ENCODE peak calls at places on chromosomes 11 and 22, in seven cellular contexts. One of them, this sample, is unnamed.

GRCh38 chr11:127632971-127633680 is 632.6 kb upstream of the KIRREL3 start:
- DNase-seq in neural progenitor cell: no peak
- DNase-seq in body of pancreas: no peak
- DNase-seq in lung: no peak
- DNase-seq in cardiac muscle cell: no peak
- DNase-seq in CD8-positive, alpha-beta T cell: no peak
- DNase-seq in lower lobe of right lung: no peak
- DNase-seq in this sample: no peak

GRCh38 chr11:1160231-1161101 is 2.7 kb downstream of the MUC5AC start:
- DNase-seq in neural progenitor cell: no peak
- DNase-seq in body of pancreas: no peak
- DNase-seq in lung: no peak
- DNase-seq in cardiac muscle cell: no peak
- DNase-seq in CD8-positive, alpha-beta T cell: no peak
- DNase-seq in lower lobe of right lung: no peak
- DNase-seq in this sample: peak; percentile 5

GRCh38 chr11:69867076-69868002 is 48.1 kb upstream of the FGF3 start:
- DNase-seq in neural progenitor cell: no peak
- DNase-seq in body of pancreas: peak; percentile 21
- DNase-seq in lung: no peak
- DNase-seq in cardiac muscle cell: no peak
- DNase-seq in CD8-positive, alpha-beta T cell: no peak
- DNase-seq in lower lobe of right lung: no peak
- DNase-seq in this sample: no peak

GRCh38 chr11:23988381-23989006 is 508.4 kb upstream of the LUZP2 start:
- DNase-seq in neural progenitor cell: no peak
- DNase-seq in body of pancreas: no peak
- DNase-seq in lung: no peak
- DNase-seq in cardiac muscle cell: no peak
- DNase-seq in CD8-positive, alpha-beta T cell: no peak
- DNase-seq in lower lobe of right lung: no peak
- DNase-seq in this sample: no peak

GRCh38 chr22:32237905-32238304 is 17.2 kb downstream of the SLC5A4 start:
- DNase-seq in neural progenitor cell: no peak
- DNase-seq in body of pancreas: no peak
- DNase-seq in lung: no peak
- DNase-seq in cardiac muscle cell: no peak
- DNase-seq in CD8-positive, alpha-beta T cell: no peak
- DNase-seq in lower lobe of right lung: no peak
- DNase-seq in this sample: no peak

GRCh38 chr11:73755670-73756069 is 5.2 kb downstream of the RAB6A start:
- DNase-seq in neural progenitor cell: no peak
- DNase-seq in body of pancreas: no peak
- DNase-seq in lung: no peak
- DNase-seq in cardiac muscle cell: no peak
- DNase-seq in CD8-positive, alpha-beta T cell: no peak
- DNase-seq in lower lobe of right lung: no peak
- DNase-seq in this sample: no peak

GRCh38 chr11:78576549-78577097 is 2.0 kb upstream of the NARS2 start:
- DNase-seq in neural progenitor cell: no peak
- DNase-seq in body of pancreas: no peak
- DNase-seq in lung: no peak
- DNase-seq in cardiac muscle cell: no peak
- DNase-seq in CD8-positive, alpha-beta T cell: no peak
- DNase-seq in lower lobe of right lung: no peak
- DNase-seq in this sample: no peak

GRCh38 chr22:25453058-25453457 is 111.4 kb upstream of the GRK3 start:
- DNase-seq in neural progenitor cell: no peak
- DNase-seq in body of pancreas: no peak
- DNase-seq in lung: no peak
- DNase-seq in cardiac muscle cell: no peak
- DNase-seq in CD8-positive, alpha-beta T cell: no peak
- DNase-seq in lower lobe of right lung: no peak
- DNase-seq in this sample: no peak

GRCh38 chr11:125082611-125083311 is 19.7 kb downstream of the SLC37A2 start:
- DNase-seq in neural progenitor cell: no peak
- DNase-seq in body of pancreas: no peak
- DNase-seq in lung: no peak
- DNase-seq in cardiac muscle cell: peak; percentile 10
- DNase-seq in CD8-positive, alpha-beta T cell: no peak
- DNase-seq in lower lobe of right lung: no peak
- DNase-seq in this sample: no peak

GRCh38 chr11:110287537-110287936 is 8.9 kb downstream of the RDX start:
- DNase-seq in neural progenitor cell: no peak
- DNase-seq in body of pancreas: no peak
- DNase-seq in lung: no peak
- DNase-seq in cardiac muscle cell: no peak
- DNase-seq in CD8-positive, alpha-beta T cell: no peak
- DNase-seq in lower lobe of right lung: no peak
- DNase-seq in this sample: no peak

GRCh38 chr22:40024201-40025061 is 29.7 kb downstream of the FAM83F start:
- DNase-seq in neural progenitor cell: peak; percentile 93
- DNase-seq in body of pancreas: peak; percentile 62
- DNase-seq in lung: peak; percentile 69
- DNase-seq in cardiac muscle cell: peak; percentile 84
- DNase-seq in CD8-positive, alpha-beta T cell: peak; percentile 56
- DNase-seq in lower lobe of right lung: peak; percentile 82
- DNase-seq in this sample: peak; percentile 82

GRCh38 chr11:76215946-76216345 is 9.6 kb upstream of the WNT11 start:
- DNase-seq in neural progenitor cell: no peak
- DNase-seq in body of pancreas: no peak
- DNase-seq in lung: no peak
- DNase-seq in cardiac muscle cell: no peak
- DNase-seq in CD8-positive, alpha-beta T cell: no peak
- DNase-seq in lower lobe of right lung: peak; percentile 28
- DNase-seq in this sample: no peak

GRCh38 chr22:30048711-30049110 is 31.6 kb upstream of the HORMAD2 start:
- DNase-seq in neural progenitor cell: no peak
- DNase-seq in body of pancreas: no peak
- DNase-seq in lung: no peak
- DNase-seq in cardiac muscle cell: no peak
- DNase-seq in CD8-positive, alpha-beta T cell: no peak
- DNase-seq in lower lobe of right lung: no peak
- DNase-seq in this sample: no peak

GRCh38 chr11:122655527-122656072 is at the start of gene UBASH3B:
- DNase-seq in neural progenitor cell: peak; percentile 89
- DNase-seq in body of pancreas: peak; percentile 73
- DNase-seq in lung: peak; percentile 79
- DNase-seq in cardiac muscle cell: peak; percentile 84
- DNase-seq in CD8-positive, alpha-beta T cell: peak; percentile 57
- DNase-seq in lower lobe of right lung: peak; percentile 88
- DNase-seq in this sample: peak; percentile 81

GRCh38 chr11:47154738-47155570 is 21.7 kb downstream of the ARFGAP2 start:
- DNase-seq in neural progenitor cell: no peak
- DNase-seq in body of pancreas: no peak
- DNase-seq in lung: no peak
- DNase-seq in cardiac muscle cell: no peak
- DNase-seq in CD8-positive, alpha-beta T cell: peak; percentile 65
- DNase-seq in lower lobe of right lung: no peak
- DNase-seq in this sample: no peak

GRCh38 chr11:113778111-113778910 is 1.3 kb upstream of the CLDN25 start:
- DNase-seq in neural progenitor cell: no peak
- DNase-seq in body of pancreas: peak; percentile 78
- DNase-seq in lung: no peak
- DNase-seq in cardiac muscle cell: peak; percentile 19
- DNase-seq in CD8-positive, alpha-beta T cell: no peak
- DNase-seq in lower lobe of right lung: no peak
- DNase-seq in this sample: no peak

GRCh38 chr22:40487663-40488249 is 117.4 kb downstream of the SGSM3 start:
- DNase-seq in neural progenitor cell: no peak
- DNase-seq in body of pancreas: no peak
- DNase-seq in lung: no peak
- DNase-seq in cardiac muscle cell: no peak
- DNase-seq in CD8-positive, alpha-beta T cell: no peak
- DNase-seq in lower lobe of right lung: no peak
- DNase-seq in this sample: no peak

GRCh38 chr11:14073821-14074529 is 111.5 kb downstream of the SPON1 start:
- DNase-seq in neural progenitor cell: peak; percentile 49
- DNase-seq in body of pancreas: no peak
- DNase-seq in lung: no peak
- DNase-seq in cardiac muscle cell: no peak
- DNase-seq in CD8-positive, alpha-beta T cell: no peak
- DNase-seq in lower lobe of right lung: no peak
- DNase-seq in this sample: no peak

GRCh38 chr11:77084581-77085191 is 17.9 kb downstream of the CAPN5 start:
- DNase-seq in neural progenitor cell: no peak
- DNase-seq in body of pancreas: peak; percentile 30
- DNase-seq in lung: no peak
- DNase-seq in cardiac muscle cell: no peak
- DNase-seq in CD8-positive, alpha-beta T cell: no peak
- DNase-seq in lower lobe of right lung: peak; percentile 36
- DNase-seq in this sample: peak; percentile 8

GRCh38 chr22:37273126-37273845 is 9.0 kb upstream of the CYTH4 start:
- DNase-seq in neural progenitor cell: no peak
- DNase-seq in body of pancreas: no peak
- DNase-seq in lung: no peak
- DNase-seq in cardiac muscle cell: no peak
- DNase-seq in CD8-positive, alpha-beta T cell: no peak
- DNase-seq in lower lobe of right lung: peak; percentile 41
- DNase-seq in this sample: no peak

GRCh38 chr11:12173111-12173510 is 62.7 kb downstream of the MICAL2 start:
- DNase-seq in neural progenitor cell: no peak
- DNase-seq in body of pancreas: no peak
- DNase-seq in lung: no peak
- DNase-seq in cardiac muscle cell: no peak
- DNase-seq in CD8-positive, alpha-beta T cell: no peak
- DNase-seq in lower lobe of right lung: no peak
- DNase-seq in this sample: no peak

GRCh38 chr11:66592457-66593302 is at the start of the genes CCDC87 and CCS:
- DNase-seq in neural progenitor cell: peak; percentile 98
- DNase-seq in body of pancreas: peak; percentile 100
- DNase-seq in lung: peak; percentile 98
- DNase-seq in cardiac muscle cell: peak; percentile 97
- DNase-seq in CD8-positive, alpha-beta T cell: peak; percentile 99
- DNase-seq in lower lobe of right lung: peak; percentile 100
- DNase-seq in this sample: peak; percentile 99

GRCh38 chr11:36362902-36363301 is 66.8 kb downstream of the PRR5L start:
- DNase-seq in neural progenitor cell: no peak
- DNase-seq in body of pancreas: no peak
- DNase-seq in lung: no peak
- DNase-seq in cardiac muscle cell: no peak
- DNase-seq in CD8-positive, alpha-beta T cell: no peak
- DNase-seq in lower lobe of right lung: no peak
- DNase-seq in this sample: no peak

DNA sequence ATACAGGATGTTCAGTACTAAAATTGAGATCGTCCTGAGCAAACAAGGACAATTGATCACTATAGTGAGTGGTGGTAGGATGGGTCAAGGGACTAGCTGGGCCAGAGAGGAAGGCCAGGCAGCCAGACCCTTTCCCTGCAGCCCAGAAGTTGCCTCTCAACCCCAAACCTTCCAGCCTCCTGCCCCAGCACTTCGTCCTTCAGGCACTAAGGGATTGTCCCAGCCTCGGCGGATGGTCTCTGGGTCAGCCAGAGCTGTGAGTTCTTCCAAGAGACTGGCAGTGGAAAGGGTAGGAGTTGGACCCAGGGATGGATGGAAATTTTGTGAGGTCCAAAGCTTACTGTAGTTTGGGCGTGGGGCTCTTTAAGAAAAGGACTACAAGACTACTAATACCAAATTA is 3.6 kb upstream of the LMO1 start:
- DNase-seq in neural progenitor cell: no peak
- DNase-seq in body of pancreas: peak; percentile 5
- DNase-seq in lung: no peak
- DNase-seq in cardiac muscle cell: no peak
- DNase-seq in CD8-positive, alpha-beta T cell: no peak
- DNase-seq in lower lobe of right lung: no peak
- DNase-seq in this sample: no peak
- H3K27me3 ChIP-seq in neural progenitor cell: peaks cover 78% of the 10 kb centered on the region
- H3K27me3 ChIP-seq in body of pancreas: no peaks in the 10 kb centered on the region
- H3K27me3 ChIP-seq in lung: peaks cover 36% of the 10 kb centered on the region
- H3K27me3 ChIP-seq in cardiac muscle cell: peaks cover 87% of the 10 kb centered on the region
- H3K27me3 ChIP-seq in CD8-positive, alpha-beta T cell: peaks cover 17% of the 10 kb centered on the region
- H3K27me3 ChIP-seq in lower lobe of right lung: peaks cover 85% of the 10 kb centered on the region
- H3K27me3 ChIP-seq in this sample: peaks cover 97% of the 10 kb centered on the region

GRCh38 chr11:119346605-119347004 is at the start of gene MFRP:
- DNase-seq in neural progenitor cell: no peak
- DNase-seq in body of pancreas: no peak
- DNase-seq in lung: no peak
- DNase-seq in cardiac muscle cell: no peak
- DNase-seq in CD8-positive, alpha-beta T cell: no peak
- DNase-seq in lower lobe of right lung: peak; percentile 8
- DNase-seq in this sample: no peak

GRCh38 chr11:119345685-119346084 is 820 bp downstream of the MFRP start:
- DNase-seq in neural progenitor cell: no peak
- DNase-seq in body of pancreas: no peak
- DNase-seq in lung: no peak
- DNase-seq in cardiac muscle cell: no peak
- DNase-seq in CD8-positive, alpha-beta T cell: no peak
- DNase-seq in lower lobe of right lung: peak; percentile 10
- DNase-seq in this sample: no peak

GRCh38 chr11:119343726-119344125 is 2.8 kb downstream of the MFRP start:
- DNase-seq in neural progenitor cell: no peak
- DNase-seq in body of pancreas: no peak
- DNase-seq in lung: no peak
- DNase-seq in cardiac muscle cell: no peak
- DNase-seq in CD8-positive, alpha-beta T cell: no peak
- DNase-seq in lower lobe of right lung: peak; percentile 20
- DNase-seq in this sample: no peak

GRCh38 chr11:119342362-119343130 is 1.9 kb upstream of the C1QTNF5 start:
- DNase-seq in neural progenitor cell: no peak
- DNase-seq in body of pancreas: no peak
- DNase-seq in lung: no peak
- DNase-seq in cardiac muscle cell: no peak
- DNase-seq in CD8-positive, alpha-beta T cell: no peak
- DNase-seq in lower lobe of right lung: peak; percentile 43
- DNase-seq in this sample: no peak

GRCh38 chr11:119344291-119345010 is 2.1 kb downstream of the MFRP start:
- DNase-seq in neural progenitor cell: no peak
- DNase-seq in body of pancreas: no peak
- DNase-seq in lung: no peak
- DNase-seq in cardiac muscle cell: no peak
- DNase-seq in CD8-positive, alpha-beta T cell: no peak
- DNase-seq in lower lobe of right lung: peak; percentile 38
- DNase-seq in this sample: no peak
- H3K27me3 ChIP-seq in neural progenitor cell: peaks cover 42% of the 10 kb centered on the region
- H3K27me3 ChIP-seq in body of pancreas: no peaks in the 10 kb centered on the region
- H3K27me3 ChIP-seq in lung: no peaks in the 10 kb centered on the region
- H3K27me3 ChIP-seq in cardiac muscle cell: peaks cover 54% of the 10 kb centered on the region
- H3K27me3 ChIP-seq in CD8-positive, alpha-beta T cell: peaks cover 16% of the 10 kb centered on the region
- H3K27me3 ChIP-seq in lower lobe of right lung: peaks cover 11% of the 10 kb centered on the region
- H3K27me3 ChIP-seq in this sample: peaks cover 37% of the 10 kb centered on the region

GRCh38 chr11:64523456-64524187 is 67.4 kb upstream of the SLC22A12 start:
- DNase-seq in neural progenitor cell: no peak
- DNase-seq in body of pancreas: no peak
- DNase-seq in lung: no peak
- DNase-seq in cardiac muscle cell: no peak
- DNase-seq in CD8-positive, alpha-beta T cell: no peak
- DNase-seq in lower lobe of right lung: no peak
- DNase-seq in this sample: no peak
- H3K27me3 ChIP-seq in neural progenitor cell: peaks cover 12% of the 10 kb centered on the region
- H3K27me3 ChIP-seq in body of pancreas: no peaks in the 10 kb centered on the region
- H3K27me3 ChIP-seq in lung: no peaks in the 10 kb centered on the region
- H3K27me3 ChIP-seq in cardiac muscle cell: peaks cover 31% of the 10 kb centered on the region
- H3K27me3 ChIP-seq in CD8-positive, alpha-beta T cell: peaks cover 7% of the 10 kb centered on the region
- H3K27me3 ChIP-seq in lower lobe of right lung: peaks cover 26% of the 10 kb centered on the region
- H3K27me3 ChIP-seq in this sample: peaks cover 47% of the 10 kb centered on the region

GRCh38 chr11:59713745-59714144 is at the start of gene OR10V1:
- DNase-seq in neural progenitor cell: no peak
- DNase-seq in body of pancreas: no peak
- DNase-seq in lung: no peak
- DNase-seq in cardiac muscle cell: no peak
- DNase-seq in CD8-positive, alpha-beta T cell: no peak
- DNase-seq in lower lobe of right lung: no peak
- DNase-seq in this sample: no peak

GRCh38 chr11:59716051-59716450 is 2.4 kb upstream of the OR10V1 start:
- DNase-seq in neural progenitor cell: no peak
- DNase-seq in body of pancreas: no peak
- DNase-seq in lung: no peak
- DNase-seq in cardiac muscle cell: no peak
- DNase-seq in CD8-positive, alpha-beta T cell: no peak
- DNase-seq in lower lobe of right lung: no peak
- DNase-seq in this sample: no peak

GRCh38 chr11:59719556-59719955 is 5.9 kb upstream of the OR10V1 start:
- DNase-seq in neural progenitor cell: no peak
- DNase-seq in body of pancreas: no peak
- DNase-seq in lung: no peak
- DNase-seq in cardiac muscle cell: no peak
- DNase-seq in CD8-positive, alpha-beta T cell: no peak
- DNase-seq in lower lobe of right lung: no peak
- DNase-seq in this sample: no peak
- H3K27me3 ChIP-seq in neural progenitor cell: no peaks in the 10 kb centered on the region
- H3K27me3 ChIP-seq in body of pancreas: no peaks in the 10 kb centered on the region
- H3K27me3 ChIP-seq in lung: no peaks in the 10 kb centered on the region
- H3K27me3 ChIP-seq in cardiac muscle cell: peaks cover 3% of the 10 kb centered on the region
- H3K27me3 ChIP-seq in CD8-positive, alpha-beta T cell: peaks cover 3% of the 10 kb centered on the region
- H3K27me3 ChIP-seq in lower lobe of right lung: no peaks in the 10 kb centered on the region
- H3K27me3 ChIP-seq in this sample: no peaks in the 10 kb centered on the region

This sample was measured in transverse colon.